ENCODE peak calls at places on chromosomes 2 and 18, in eight cellular contexts. One of them, this sample, is unnamed.

GRCh38 chr2:214069254-214069653 is 341.6 kb upstream of the VWC2L start:
- DNase-seq in stimulated activated naive B cell treated with anti-CD40 and anti-IgM and Interleukin-4, amounts not matched to agents 10 μg/mL and 1 μg/mL and 100 μg/mL, for 72 hours: no peak
- DNase-seq in hypothalamus: no peak
- DNase-seq in IMR-90: peak
- DNase-seq in upper lobe of right lung: no peak
- DNase-seq in bronchial epithelial cell: peak
- DNase-seq in SW 1271: peak
- DNase-seq in C1 segment of cervical spinal cord: no peak
- DNase-seq in this sample: no peak

GRCh38 chr2:3112131-3112530 is 265.5 kb downstream of the EIPR1 start:
- DNase-seq in bronchial epithelial cell: no peak
- DNase-seq in upper lobe of right lung: no peak
- DNase-seq in C1 segment of cervical spinal cord: no peak
- DNase-seq in SW 1271: no peak
- DNase-seq in stimulated activated naive B cell treated with anti-CD40 and anti-IgM and Interleukin-4, amounts not matched to agents 10 μg/mL and 1 μg/mL and 100 μg/mL, for 72 hours: no peak
- DNase-seq in IMR-90: no peak
- DNase-seq in hypothalamus: no peak
- DNase-seq in this sample: no peak

GRCh38 chr2:70094978-70095832 is 7.9 kb downstream of the PCBP1 start:
- DNase-seq in SW 1271: no peak
- DNase-seq in stimulated activated naive B cell treated with anti-CD40 and anti-IgM and Interleukin-4, amounts not matched to agents 10 μg/mL and 1 μg/mL and 100 μg/mL, for 72 hours: peak
- DNase-seq in IMR-90: peak
- DNase-seq in hypothalamus: peak
- DNase-seq in C1 segment of cervical spinal cord: peak
- DNase-seq in bronchial epithelial cell: peak
- DNase-seq in upper lobe of right lung: peak
- DNase-seq in this sample: peak

GRCh38 chr2:119208791-119209203 is 14.8 kb upstream of the STEAP3 start:
- DNase-seq in upper lobe of right lung: no peak
- DNase-seq in bronchial epithelial cell: peak
- DNase-seq in stimulated activated naive B cell treated with anti-CD40 and anti-IgM and Interleukin-4, amounts not matched to agents 10 μg/mL and 1 μg/mL and 100 μg/mL, for 72 hours: no peak
- DNase-seq in hypothalamus: no peak
- DNase-seq in IMR-90: no peak
- DNase-seq in C1 segment of cervical spinal cord: no peak
- DNase-seq in SW 1271: no peak
- DNase-seq in this sample: no peak

GRCh38 chr2:221502270-221502973 is 69.7 kb downstream of the EPHA4 start:
- DNase-seq in stimulated activated naive B cell treated with anti-CD40 and anti-IgM and Interleukin-4, amounts not matched to agents 10 μg/mL and 1 μg/mL and 100 μg/mL, for 72 hours: no peak
- DNase-seq in SW 1271: no peak
- DNase-seq in IMR-90: peak
- DNase-seq in bronchial epithelial cell: peak
- DNase-seq in C1 segment of cervical spinal cord: no peak
- DNase-seq in hypothalamus: no peak
- DNase-seq in upper lobe of right lung: no peak
- DNase-seq in this sample: no peak

GRCh38 chr2:164570475-164570874 is 50.8 kb downstream of the GRB14 start:
- DNase-seq in upper lobe of right lung: no peak
- DNase-seq in IMR-90: no peak
- DNase-seq in SW 1271: no peak
- DNase-seq in hypothalamus: no peak
- DNase-seq in stimulated activated naive B cell treated with anti-CD40 and anti-IgM and Interleukin-4, amounts not matched to agents 10 μg/mL and 1 μg/mL and 100 μg/mL, for 72 hours: no peak
- DNase-seq in C1 segment of cervical spinal cord: no peak
- DNase-seq in bronchial epithelial cell: no peak
- DNase-seq in this sample: no peak

GRCh38 chr2:200121931-200122330 is 166.5 kb downstream of the MAIP1 start:
- DNase-seq in SW 1271: no peak
- DNase-seq in upper lobe of right lung: no peak
- DNase-seq in IMR-90: peak
- DNase-seq in C1 segment of cervical spinal cord: no peak
- DNase-seq in bronchial epithelial cell: peak
- DNase-seq in hypothalamus: no peak
- DNase-seq in stimulated activated naive B cell treated with anti-CD40 and anti-IgM and Interleukin-4, amounts not matched to agents 10 μg/mL and 1 μg/mL and 100 μg/mL, for 72 hours: no peak
- DNase-seq in this sample: no peak

GRCh38 chr18:56815926-56816325 is 164.8 kb downstream of the WDR7 start:
- DNase-seq in IMR-90: no peak
- DNase-seq in bronchial epithelial cell: peak
- DNase-seq in hypothalamus: no peak
- DNase-seq in upper lobe of right lung: no peak
- DNase-seq in C1 segment of cervical spinal cord: no peak
- DNase-seq in stimulated activated naive B cell treated with anti-CD40 and anti-IgM and Interleukin-4, amounts not matched to agents 10 μg/mL and 1 μg/mL and 100 μg/mL, for 72 hours: no peak
- DNase-seq in SW 1271: no peak
- DNase-seq in this sample: no peak

GRCh38 chr2:113053666-113054435 is 1.2 kb upstream of the IL36B start:
- DNase-seq in bronchial epithelial cell: peak
- DNase-seq in IMR-90: no peak
- DNase-seq in hypothalamus: no peak
- DNase-seq in upper lobe of right lung: no peak
- DNase-seq in SW 1271: no peak
- DNase-seq in stimulated activated naive B cell treated with anti-CD40 and anti-IgM and Interleukin-4, amounts not matched to agents 10 μg/mL and 1 μg/mL and 100 μg/mL, for 72 hours: no peak
- DNase-seq in C1 segment of cervical spinal cord: no peak
- DNase-seq in this sample: no peak

GRCh38 chr2:130872276-130873125 is 35.8 kb downstream of the ARHGEF4 start:
- DNase-seq in SW 1271: no peak
- DNase-seq in hypothalamus: peak
- DNase-seq in stimulated activated naive B cell treated with anti-CD40 and anti-IgM and Interleukin-4, amounts not matched to agents 10 μg/mL and 1 μg/mL and 100 μg/mL, for 72 hours: no peak
- DNase-seq in upper lobe of right lung: peak
- DNase-seq in C1 segment of cervical spinal cord: peak
- DNase-seq in IMR-90: no peak
- DNase-seq in bronchial epithelial cell: no peak
- DNase-seq in this sample: no peak

GRCh38 chr2:55618025-55618648 is 715 bp upstream of the PPP4R3B start:
- DNase-seq in IMR-90: peak
- DNase-seq in hypothalamus: no peak
- DNase-seq in SW 1271: no peak
- DNase-seq in bronchial epithelial cell: peak
- DNase-seq in stimulated activated naive B cell treated with anti-CD40 and anti-IgM and Interleukin-4, amounts not matched to agents 10 μg/mL and 1 μg/mL and 100 μg/mL, for 72 hours: no peak
- DNase-seq in upper lobe of right lung: no peak
- DNase-seq in C1 segment of cervical spinal cord: no peak
- DNase-seq in this sample: no peak

GRCh38 chr18:25299426-25299825 is 52.5 kb downstream of the ZNF521 start:
- DNase-seq in IMR-90: peak
- DNase-seq in bronchial epithelial cell: peak
- DNase-seq in C1 segment of cervical spinal cord: no peak
- DNase-seq in SW 1271: no peak
- DNase-seq in stimulated activated naive B cell treated with anti-CD40 and anti-IgM and Interleukin-4, amounts not matched to agents 10 μg/mL and 1 μg/mL and 100 μg/mL, for 72 hours: no peak
- DNase-seq in upper lobe of right lung: no peak
- DNase-seq in hypothalamus: no peak
- DNase-seq in this sample: no peak

GRCh38 chr2:112074506-112074905 is 19.4 kb downstream of the TMEM87B start:
- DNase-seq in hypothalamus: no peak
- DNase-seq in C1 segment of cervical spinal cord: no peak
- DNase-seq in bronchial epithelial cell: no peak
- DNase-seq in upper lobe of right lung: no peak
- DNase-seq in IMR-90: peak
- DNase-seq in stimulated activated naive B cell treated with anti-CD40 and anti-IgM and Interleukin-4, amounts not matched to agents 10 μg/mL and 1 μg/mL and 100 μg/mL, for 72 hours: no peak
- DNase-seq in SW 1271: no peak
- DNase-seq in this sample: no peak

GRCh38 chr2:29309090-29310054 is 194.2 kb downstream of the CLIP4 start:
- DNase-seq in stimulated activated naive B cell treated with anti-CD40 and anti-IgM and Interleukin-4, amounts not matched to agents 10 μg/mL and 1 μg/mL and 100 μg/mL, for 72 hours: peak
- DNase-seq in SW 1271: peak
- DNase-seq in hypothalamus: peak
- DNase-seq in C1 segment of cervical spinal cord: peak
- DNase-seq in bronchial epithelial cell: peak
- DNase-seq in IMR-90: peak
- DNase-seq in upper lobe of right lung: no peak
- DNase-seq in this sample: no peak

GRCh38 chr2:197306691-197307030 is 3.9 kb downstream of the ANKRD44 start:
- DNase-seq in SW 1271: no peak
- DNase-seq in C1 segment of cervical spinal cord: peak
- DNase-seq in hypothalamus: peak
- DNase-seq in IMR-90: no peak
- DNase-seq in bronchial epithelial cell: peak
- DNase-seq in upper lobe of right lung: peak
- DNase-seq in stimulated activated naive B cell treated with anti-CD40 and anti-IgM and Interleukin-4, amounts not matched to agents 10 μg/mL and 1 μg/mL and 100 μg/mL, for 72 hours: no peak
- DNase-seq in this sample: no peak

GRCh38 chr2:135798762-135799161 is 38.2 kb downstream of the LCT start:
- DNase-seq in C1 segment of cervical spinal cord: no peak
- DNase-seq in bronchial epithelial cell: no peak
- DNase-seq in SW 1271: no peak
- DNase-seq in stimulated activated naive B cell treated with anti-CD40 and anti-IgM and Interleukin-4, amounts not matched to agents 10 μg/mL and 1 μg/mL and 100 μg/mL, for 72 hours: no peak
- DNase-seq in upper lobe of right lung: no peak
- DNase-seq in hypothalamus: no peak
- DNase-seq in IMR-90: no peak
- DNase-seq in this sample: no peak

GRCh38 chr2:101087638-101088037 is 63.5 kb downstream of the TBC1D8 start:
- DNase-seq in hypothalamus: no peak
- DNase-seq in C1 segment of cervical spinal cord: no peak
- DNase-seq in bronchial epithelial cell: no peak
- DNase-seq in IMR-90: no peak
- DNase-seq in stimulated activated naive B cell treated with anti-CD40 and anti-IgM and Interleukin-4, amounts not matched to agents 10 μg/mL and 1 μg/mL and 100 μg/mL, for 72 hours: no peak
- DNase-seq in SW 1271: no peak
- DNase-seq in upper lobe of right lung: no peak
- DNase-seq in this sample: no peak

GRCh38 chr2:151730242-151730975 is 3.9 kb downstream of the NEB start:
- DNase-seq in IMR-90: peak
- DNase-seq in C1 segment of cervical spinal cord: no peak
- DNase-seq in bronchial epithelial cell: peak
- DNase-seq in stimulated activated naive B cell treated with anti-CD40 and anti-IgM and Interleukin-4, amounts not matched to agents 10 μg/mL and 1 μg/mL and 100 μg/mL, for 72 hours: peak
- DNase-seq in hypothalamus: no peak
- DNase-seq in upper lobe of right lung: no peak
- DNase-seq in SW 1271: no peak
- DNase-seq in this sample: peak

GRCh38 chr18:59582395-59582794 is 114.8 kb downstream of the CCBE1 start:
- DNase-seq in hypothalamus: no peak
- DNase-seq in stimulated activated naive B cell treated with anti-CD40 and anti-IgM and Interleukin-4, amounts not matched to agents 10 μg/mL and 1 μg/mL and 100 μg/mL, for 72 hours: no peak
- DNase-seq in C1 segment of cervical spinal cord: no peak
- DNase-seq in SW 1271: no peak
- DNase-seq in bronchial epithelial cell: no peak
- DNase-seq in IMR-90: no peak
- DNase-seq in upper lobe of right lung: no peak
- DNase-seq in this sample: no peak

GRCh38 chr2:37982147-37982582 is 57.1 kb downstream of the RMDN2 start:
- DNase-seq in bronchial epithelial cell: peak
- DNase-seq in stimulated activated naive B cell treated with anti-CD40 and anti-IgM and Interleukin-4, amounts not matched to agents 10 μg/mL and 1 μg/mL and 100 μg/mL, for 72 hours: peak
- DNase-seq in IMR-90: peak
- DNase-seq in C1 segment of cervical spinal cord: peak
- DNase-seq in upper lobe of right lung: no peak
- DNase-seq in SW 1271: no peak
- DNase-seq in hypothalamus: peak
- DNase-seq in this sample: peak

GRCh38 chr18:7272268-7273049 is 41.6 kb downstream of the LRRC30 start:
- DNase-seq in upper lobe of right lung: peak
- DNase-seq in stimulated activated naive B cell treated with anti-CD40 and anti-IgM and Interleukin-4, amounts not matched to agents 10 μg/mL and 1 μg/mL and 100 μg/mL, for 72 hours: no peak
- DNase-seq in SW 1271: no peak
- DNase-seq in bronchial epithelial cell: peak
- DNase-seq in C1 segment of cervical spinal cord: peak
- DNase-seq in IMR-90: peak
- DNase-seq in hypothalamus: peak
- DNase-seq in this sample: no peak

GRCh38 chr2:64629329-64629781 is 24.4 kb downstream of the SERTAD2 start:
- DNase-seq in bronchial epithelial cell: peak
- DNase-seq in hypothalamus: no peak
- DNase-seq in SW 1271: no peak
- DNase-seq in C1 segment of cervical spinal cord: no peak
- DNase-seq in IMR-90: no peak
- DNase-seq in stimulated activated naive B cell treated with anti-CD40 and anti-IgM and Interleukin-4, amounts not matched to agents 10 μg/mL and 1 μg/mL and 100 μg/mL, for 72 hours: no peak
- DNase-seq in upper lobe of right lung: no peak
- DNase-seq in this sample: no peak

GRCh38 chr2:157929871-157930667 is 53.9 kb upstream of the ACVR1 start:
- DNase-seq in upper lobe of right lung: no peak
- DNase-seq in hypothalamus: no peak
- DNase-seq in IMR-90: no peak
- DNase-seq in stimulated activated naive B cell treated with anti-CD40 and anti-IgM and Interleukin-4, amounts not matched to agents 10 μg/mL and 1 μg/mL and 100 μg/mL, for 72 hours: no peak
- DNase-seq in C1 segment of cervical spinal cord: no peak
- DNase-seq in bronchial epithelial cell: no peak
- DNase-seq in SW 1271: no peak
- DNase-seq in this sample: no peak

GRCh38 chr2:88632569-88632968 is 5.3 kb upstream of the EIF2AK3 start:
- DNase-seq in stimulated activated naive B cell treated with anti-CD40 and anti-IgM and Interleukin-4, amounts not matched to agents 10 μg/mL and 1 μg/mL and 100 μg/mL, for 72 hours: no peak
- DNase-seq in SW 1271: no peak
- DNase-seq in C1 segment of cervical spinal cord: no peak
- DNase-seq in hypothalamus: no peak
- DNase-seq in bronchial epithelial cell: no peak
- DNase-seq in upper lobe of right lung: no peak
- DNase-seq in IMR-90: no peak
- DNase-seq in this sample: no peak

GRCh38 chr2:206323486-206323885 is 49.0 kb downstream of the ZDBF2 start:
- DNase-seq in upper lobe of right lung: no peak
- DNase-seq in bronchial epithelial cell: no peak
- DNase-seq in SW 1271: no peak
- DNase-seq in C1 segment of cervical spinal cord: no peak
- DNase-seq in IMR-90: no peak
- DNase-seq in stimulated activated naive B cell treated with anti-CD40 and anti-IgM and Interleukin-4, amounts not matched to agents 10 μg/mL and 1 μg/mL and 100 μg/mL, for 72 hours: no peak
- DNase-seq in hypothalamus: no peak
- DNase-seq in this sample: no peak

GRCh38 chr2:54947596-54948519 is 102.4 kb downstream of the RTN4 start:
- DNase-seq in upper lobe of right lung: no peak
- DNase-seq in IMR-90: no peak
- DNase-seq in hypothalamus: no peak
- DNase-seq in C1 segment of cervical spinal cord: no peak
- DNase-seq in stimulated activated naive B cell treated with anti-CD40 and anti-IgM and Interleukin-4, amounts not matched to agents 10 μg/mL and 1 μg/mL and 100 μg/mL, for 72 hours: no peak
- DNase-seq in SW 1271: no peak
- DNase-seq in bronchial epithelial cell: no peak
- DNase-seq in this sample: no peak

GRCh38 chr18:57154389-57154788 is 7.5 kb downstream of the BOD1L2 start:
- DNase-seq in bronchial epithelial cell: no peak
- DNase-seq in IMR-90: no peak
- DNase-seq in hypothalamus: no peak
- DNase-seq in SW 1271: no peak
- DNase-seq in upper lobe of right lung: no peak
- DNase-seq in stimulated activated naive B cell treated with anti-CD40 and anti-IgM and Interleukin-4, amounts not matched to agents 10 μg/mL and 1 μg/mL and 100 μg/mL, for 72 hours: no peak
- DNase-seq in C1 segment of cervical spinal cord: no peak
- DNase-seq in this sample: no peak

GRCh38 chr2:26008851-26009566 is 24.9 kb upstream of the RAB10 start:
- DNase-seq in SW 1271: no peak
- DNase-seq in bronchial epithelial cell: peak
- DNase-seq in C1 segment of cervical spinal cord: peak
- DNase-seq in upper lobe of right lung: peak
- DNase-seq in IMR-90: peak
- DNase-seq in hypothalamus: peak
- DNase-seq in stimulated activated naive B cell treated with anti-CD40 and anti-IgM and Interleukin-4, amounts not matched to agents 10 μg/mL and 1 μg/mL and 100 μg/mL, for 72 hours: no peak
- DNase-seq in this sample: no peak

GRCh38 chr2:71862921-71863320 is 284.7 kb downstream of the CYP26B1 start:
- DNase-seq in IMR-90: no peak
- DNase-seq in bronchial epithelial cell: no peak
- DNase-seq in hypothalamus: no peak
- DNase-seq in SW 1271: no peak
- DNase-seq in C1 segment of cervical spinal cord: no peak
- DNase-seq in upper lobe of right lung: no peak
- DNase-seq in stimulated activated naive B cell treated with anti-CD40 and anti-IgM and Interleukin-4, amounts not matched to agents 10 μg/mL and 1 μg/mL and 100 μg/mL, for 72 hours: no peak
- DNase-seq in this sample: no peak

GRCh38 chr2:55047677-55048299 is 2.5 kb downstream of the RTN4 start:
- DNase-seq in bronchial epithelial cell: peak
- DNase-seq in stimulated activated naive B cell treated with anti-CD40 and anti-IgM and Interleukin-4, amounts not matched to agents 10 μg/mL and 1 μg/mL and 100 μg/mL, for 72 hours: no peak
- DNase-seq in hypothalamus: peak
- DNase-seq in SW 1271: no peak
- DNase-seq in C1 segment of cervical spinal cord: no peak
- DNase-seq in IMR-90: peak
- DNase-seq in upper lobe of right lung: no peak
- DNase-seq in this sample: no peak

GRCh38 chr2:231007159-231008045 is 11.5 kb downstream of the SPATA3 start:
- DNase-seq in upper lobe of right lung: no peak
- DNase-seq in SW 1271: no peak
- DNase-seq in hypothalamus: no peak
- DNase-seq in stimulated activated naive B cell treated with anti-CD40 and anti-IgM and Interleukin-4, amounts not matched to agents 10 μg/mL and 1 μg/mL and 100 μg/mL, for 72 hours: no peak
- DNase-seq in IMR-90: no peak
- DNase-seq in bronchial epithelial cell: peak
- DNase-seq in C1 segment of cervical spinal cord: no peak
- DNase-seq in this sample: no peak

GRCh38 chr18:65527879-65528633 is 222.8 kb upstream of the CDH7 start:
- DNase-seq in stimulated activated naive B cell treated with anti-CD40 and anti-IgM and Interleukin-4, amounts not matched to agents 10 μg/mL and 1 μg/mL and 100 μg/mL, for 72 hours: no peak
- DNase-seq in upper lobe of right lung: no peak
- DNase-seq in IMR-90: no peak
- DNase-seq in SW 1271: no peak
- DNase-seq in bronchial epithelial cell: peak
- DNase-seq in hypothalamus: no peak
- DNase-seq in C1 segment of cervical spinal cord: no peak
- DNase-seq in this sample: no peak

GRCh38 chr2:160266078-160266551 is 66.0 kb upstream of the ITGB6 start:
- DNase-seq in SW 1271: no peak
- DNase-seq in upper lobe of right lung: no peak
- DNase-seq in hypothalamus: no peak
- DNase-seq in bronchial epithelial cell: no peak
- DNase-seq in C1 segment of cervical spinal cord: no peak
- DNase-seq in stimulated activated naive B cell treated with anti-CD40 and anti-IgM and Interleukin-4, amounts not matched to agents 10 μg/mL and 1 μg/mL and 100 μg/mL, for 72 hours: no peak
- DNase-seq in IMR-90: no peak
- DNase-seq in this sample: peak

GRCh38 chr2:132437852-132438649 is 21.4 kb downstream of the GPR39 start:
- DNase-seq in C1 segment of cervical spinal cord: no peak
- DNase-seq in bronchial epithelial cell: peak
- DNase-seq in SW 1271: no peak
- DNase-seq in hypothalamus: no peak
- DNase-seq in stimulated activated naive B cell treated with anti-CD40 and anti-IgM and Interleukin-4, amounts not matched to agents 10 μg/mL and 1 μg/mL and 100 μg/mL, for 72 hours: no peak
- DNase-seq in upper lobe of right lung: no peak
- DNase-seq in IMR-90: no peak
- DNase-seq in this sample: no peak

This sample was measured in GM06990.